ENCODE peak calls at places on chromosomes 16 and 17, in six cellular contexts. S is CD4-positive, CD25-positive, alpha-beta regulatory T cell; X is colonic mucosa; Q is Karpas-422; Z is NT2/D1; B is lower lobe of right lung. G is an unnamed sample.

GRCh38 chr16:68802190-68802589 is 41.1 kb upstream of the TANGO6 start:
- DNase-seq in S (no peak), Z (no peak), B (no peak), X (no peak), Q (no peak), G (no peak)

GRCh38 chr16:87138316-87138715 is 178.9 kb downstream of the C16orf95 start:
- DNase-seq in X (no peak), Z (no peak), S (no peak), Q (no peak), B (no peak), G (no peak)

GRCh38 chr17:16378631-16379282 is 2.1 kb upstream of the UBB start:
- DNase-seq in S (no peak), B (no peak), X (peak; percentile 78), Q (no peak), Z (no peak), G (no peak)

GRCh38 chr17:62628845-62629555 is 1.5 kb downstream of the MRC2 start:
- DNase-seq in B (no peak), S (no peak), Z (no peak), Q (no peak), X (no peak), G (no peak)

GRCh38 chr17:73430165-73430680 is 118.4 kb upstream of the CDC42EP4 start:
- DNase-seq in S (no peak), Z (no peak), B (peak; percentile 42), Q (no peak), X (no peak), G (no peak)

GRCh38 chr17:80146121-80147034 is 550 bp downstream of the EIF4A3 start:
- DNase-seq in Q (peak; percentile 72), S (peak; percentile 58), X (peak; percentile 31), B (no peak), Z (no peak), G (no peak)

GRCh38 chr16:12191102-12191501 is 214.6 kb downstream of the SNX29 start:
- DNase-seq in X (no peak), B (no peak), Q (no peak), Z (no peak), S (no peak), G (no peak)

GRCh38 chr16:79601092-79601977 is 798 bp upstream of the MAF start:
- DNase-seq in Q (no peak), S (peak; percentile 71), Z (no peak), B (peak; percentile 65), X (peak; percentile 65), G (peak; percentile 79)

GRCh38 chr17:48500435-48501426 is 30.1 kb downstream of the HOXB1 start:
- DNase-seq in Q (peak; percentile 46), B (no peak), Z (no peak), S (peak; percentile 35), X (no peak), G (no peak)

GRCh38 chr16:10743610-10744369 is at the start of gene NUBP1:
- DNase-seq in X (peak; percentile 100), S (peak; percentile 99), B (peak; percentile 98), Q (peak; percentile 99), Z (peak; percentile 96), G (peak; percentile 100)

GRCh38 chr17:31476525-31477416 is 85.3 kb downstream of the RAB11FIP4 start:
- DNase-seq in Q (no peak), X (no peak), B (no peak), Z (no peak), S (no peak), G (no peak)

GRCh38 chr17:18070861-18071340 is 16.8 kb upstream of the DRG2 start:
- DNase-seq in S (peak; percentile 11), X (no peak), Z (no peak), B (no peak), Q (no peak), G (no peak)

GRCh38 chr17:76296186-76296585 is 11.9 kb downstream of the QRICH2 start:
- DNase-seq in Q (no peak), X (no peak), B (no peak), Z (no peak), S (no peak), G (no peak)

GRCh38 chr16:53434436-53435065 is at the start of gene RBL2:
- DNase-seq in B (peak; percentile 92), Z (peak; percentile 62), Q (peak; percentile 86), X (peak; percentile 86), S (peak; percentile 90), G (peak; percentile 23)

GRCh38 chr16:50103764-50104163 is 38.0 kb downstream of the HEATR3 start:
- DNase-seq in Z (no peak), X (no peak), Q (no peak), B (no peak), S (no peak), G (no peak)

GRCh38 chr16:53680756-53681155 is 22.9 kb downstream of the RPGRIP1L start:
- DNase-seq in Q (no peak), Z (no peak), B (no peak), S (no peak), X (no peak), G (no peak)

GRCh38 chr17:81162491-81162890 is 2.8 kb upstream of the PVALEF start:
- DNase-seq in Z (no peak), Q (no peak), X (no peak), B (peak; percentile 36), S (no peak), G (no peak)

GRCh38 chr17:6428207-6428965 is 6.5 kb downstream of the AIPL1 start:
- DNase-seq in S (no peak), Q (no peak), B (no peak), Z (no peak), X (no peak), G (no peak)

GRCh38 chr16:66740010-66740409 is 11.4 kb downstream of the DYNC1LI2 start:
- DNase-seq in Q (peak; percentile 71), B (no peak), X (peak; percentile 34), Z (no peak), S (peak; percentile 55), G (no peak)

GRCh38 chr16:66742409-66742808 is 9.0 kb downstream of the DYNC1LI2 start:
- DNase-seq in Q (no peak), B (no peak), Z (no peak), X (no peak), S (no peak), G (no peak)

GRCh38 chr16:66740533-66740932 is 10.9 kb downstream of the DYNC1LI2 start:
- DNase-seq in B (no peak), Q (no peak), X (peak; percentile 74), S (no peak), Z (no peak), G (no peak)

GRCh38 chr16:66741131-66741900 is 10.1 kb downstream of the DYNC1LI2 start:
- DNase-seq in Q (no peak), X (peak; percentile 95), B (peak; percentile 84), S (no peak), Z (no peak), G (peak; percentile 96)

GRCh38 chr16:66741971-66742396 is 9.4 kb downstream of the DYNC1LI2 start:
- DNase-seq in S (no peak), Z (no peak), B (no peak), Q (no peak), X (no peak), G (no peak)
- H3K36me3 ChIP-seq in S (peaks cover 82% of the 10 kb centered on the region), Z (peaks cover 97% of the 10 kb centered on the region), B (peaks cover 95% of the 10 kb centered on the region), Q (peaks cover 30% of the 10 kb centered on the region), X (peaks cover 7% of the 10 kb centered on the region), G (peaks cover 58% of the 10 kb centered on the region)

DNA sequence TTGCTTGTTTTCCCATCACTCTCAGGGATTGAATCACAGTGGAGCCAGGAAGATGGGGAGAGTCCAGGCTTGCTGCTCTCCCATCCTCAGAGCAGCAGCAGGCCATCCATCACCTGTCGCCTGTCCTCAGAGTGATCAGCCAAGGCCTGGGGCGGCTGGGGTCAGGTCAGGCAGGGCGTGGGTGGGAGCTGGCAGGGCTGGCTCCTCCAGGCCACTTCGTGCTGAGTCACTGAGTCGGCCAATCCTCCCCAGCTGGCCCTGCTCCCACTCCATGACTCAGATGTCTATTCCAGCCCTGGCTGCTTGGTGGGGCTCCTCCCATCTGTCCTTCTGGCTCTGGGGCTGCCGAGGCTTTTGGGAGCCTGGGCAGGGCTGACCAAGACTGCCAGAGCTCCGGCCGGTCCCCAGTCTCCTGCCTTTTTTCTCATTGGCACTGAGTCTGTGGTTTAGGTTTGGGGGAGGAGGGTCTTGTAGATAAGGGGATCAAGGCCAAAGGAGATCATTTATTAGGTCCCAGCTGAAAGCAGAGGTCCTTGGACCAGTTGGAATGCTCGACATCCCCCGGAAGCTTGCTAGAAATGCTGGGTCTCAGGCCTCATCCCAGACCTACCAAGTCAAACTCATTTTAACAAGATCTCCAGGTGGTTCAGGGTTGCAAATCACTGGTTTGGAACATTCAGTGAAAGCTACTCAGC is 72.7 kb downstream of the ABCC1 start:
- DNase-seq in S (no peak), Q (no peak), X (peak; percentile 91), Z (peak; percentile 40), B (peak; percentile 91), G (peak; percentile 89)
- H3K36me3 ChIP-seq in S (peaks cover 40% of the 10 kb centered on the region), Q (no peaks in the 10 kb centered on the region), X (no peaks in the 10 kb centered on the region), Z (peaks cover 49% of the 10 kb centered on the region), B (peaks cover 27% of the 10 kb centered on the region), G (peaks cover 14% of the 10 kb centered on the region)

GRCh38 chr17:58702045-58702476 is 9.7 kb downstream of the RAD51C start:
- DNase-seq in Q (no peak), S (no peak), B (no peak), Z (no peak), X (no peak), G (no peak)

GRCh38 chr17:58703887-58704286 is 11.5 kb downstream of the RAD51C start:
- DNase-seq in Q (no peak), S (no peak), Z (no peak), B (no peak), X (no peak), G (no peak)

GRCh38 chr17:58703137-58703846 is 10.9 kb downstream of the RAD51C start:
- DNase-seq in B (no peak), S (no peak), Z (no peak), Q (no peak), X (no peak), G (no peak)

GRCh38 chr17:58702708-58703107 is 10.3 kb downstream of the RAD51C start:
- DNase-seq in B (no peak), X (no peak), Z (no peak), S (no peak), Q (no peak), G (no peak)

GRCh38 chr17:58706351-58707140 is 14.1 kb downstream of the RAD51C start:
- DNase-seq in Z (no peak), X (no peak), S (no peak), Q (no peak), B (no peak), G (no peak)
- H3K36me3 ChIP-seq in Z (peaks cover 51% of the 10 kb centered on the region), X (no peaks in the 10 kb centered on the region), S (peaks cover 24% of the 10 kb centered on the region), Q (peaks cover 2% of the 10 kb centered on the region), B (peaks cover 20% of the 10 kb centered on the region), G (no peaks in the 10 kb centered on the region)

DNA sequence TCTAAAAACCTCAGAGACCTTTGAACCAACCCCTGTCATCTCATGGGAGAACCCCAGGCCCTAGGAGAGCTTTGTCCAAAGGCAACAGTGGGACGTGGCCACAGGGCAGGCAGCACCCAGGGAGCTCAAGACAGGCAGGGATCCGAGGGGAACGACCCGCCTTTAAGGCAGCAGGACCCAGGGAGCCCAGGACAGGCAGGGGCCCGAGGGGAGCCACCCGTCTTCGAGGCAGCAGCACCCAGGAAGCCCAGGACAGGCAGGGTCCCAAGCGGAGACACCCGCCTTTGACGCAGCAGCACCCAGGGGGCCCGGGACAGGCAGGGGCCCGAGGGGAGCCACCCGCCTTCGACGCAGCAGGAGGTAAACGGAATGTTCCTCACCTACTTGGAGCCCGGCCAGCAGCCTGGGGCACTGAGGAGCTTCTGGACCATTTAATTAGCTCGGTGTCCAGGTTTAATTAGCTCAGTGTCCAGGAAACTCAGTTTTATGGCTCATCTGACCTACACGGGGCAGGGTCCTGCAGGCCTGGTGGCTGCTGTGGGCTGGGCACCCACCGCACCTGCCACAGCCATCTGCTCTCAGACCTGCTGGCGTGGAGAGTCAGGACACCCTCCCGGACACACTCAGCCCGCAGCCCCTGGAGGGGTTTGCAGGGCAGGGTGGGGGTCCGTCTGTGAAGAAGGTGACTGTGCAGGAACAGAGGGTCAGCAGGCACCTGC is 24.4 kb downstream of the PIEZO1 start:
- DNase-seq in Z (no peak), S (no peak), Q (no peak), X (peak; percentile 77), B (no peak), G (no peak)
- H3K36me3 ChIP-seq in Z (peaks cover 45% of the 10 kb centered on the region), S (peaks cover 11% of the 10 kb centered on the region), Q (no peaks in the 10 kb centered on the region), X (no peaks in the 10 kb centered on the region), B (peaks cover 14% of the 10 kb centered on the region), G (no peaks in the 10 kb centered on the region)